ENCODE peak calls at places on chromosomes 12 and 14, in four cellular contexts. J is psoas muscle, V is thyroid gland, C is GM20000. P is an unnamed sample.

GRCh38 chr12:122096591-122097149 is 18.1 kb downstream of the MLXIP start:
- DNase-seq in J (peak), V (peak), C (no peak), P (no peak)

GRCh38 chr12:116372815-116373214 is 95.3 kb upstream of the MED13L start:
- DNase-seq in J (no peak), V (no peak), C (no peak), P (no peak)

GRCh38 chr14:93160353-93160801 is 24.3 kb downstream of the MOAP1 start:
- DNase-seq in J (no peak), V (no peak), C (no peak), P (no peak)

GRCh38 chr14:54864526-54864925 is 38.1 kb downstream of the GCH1 start:
- DNase-seq in J (no peak), V (no peak), C (no peak), P (no peak)

GRCh38 chr12:55720894-55721444 is 776 bp downstream of the RDH5 start:
- DNase-seq in J (peak), V (peak), C (no peak), P (no peak)

GRCh38 chr12:116381744-116382455 is 104.4 kb upstream of the MED13L start:
- DNase-seq in J (no peak), V (no peak), C (no peak), P (no peak)

GRCh38 chr14:36716614-36717184 is 55.0 kb downstream of the PAX9 start:
- DNase-seq in J (no peak), V (no peak), C (no peak), P (no peak)

GRCh38 chr14:99412122-99413061 is 68.3 kb downstream of the SETD3 start:
- DNase-seq in J (no peak), V (no peak), C (no peak), P (no peak)

GRCh38 chr14:72603639-72604038 is 290.3 kb downstream of the DPF3 start:
- DNase-seq in J (no peak), V (no peak), C (no peak), P (no peak)

GRCh38 chr12:124920353-124920935 is 6.0 kb upstream of the UBC start:
- DNase-seq in J (no peak), V (no peak), C (no peak), P (no peak)

GRCh38 chr12:117134059-117134458 is 34.8 kb upstream of the TESC start:
- DNase-seq in J (no peak), V (no peak), C (no peak), P (no peak)

GRCh38 chr14:47300801-47301200 is 374.6 kb downstream of the MDGA2 start:
- DNase-seq in J (no peak), V (no peak), C (no peak), P (no peak)

GRCh38 chr14:22657861-22658260 is 13.7 kb upstream of the OR6J1 start:
- DNase-seq in J (no peak), V (no peak), C (peak), P (no peak)

GRCh38 chr14:76754586-76754985 is 6.7 kb upstream of the VASH1 start:
- DNase-seq in J (no peak), V (no peak), C (no peak), P (no peak)

GRCh38 chr12:108328420-108328819 is 10.7 kb downstream of the CMKLR1 start:
- DNase-seq in J (no peak), V (no peak), C (no peak), P (no peak)

GRCh38 chr12:92036771-92037453 is 108.7 kb downstream of the BTG1 start:
- DNase-seq in J (no peak), V (no peak), C (no peak), P (no peak)

GRCh38 chr14:104557766-104558165 is 21.8 kb upstream of the C14orf180 start:
- DNase-seq in J (no peak), V (no peak), C (no peak), P (no peak)

GRCh38 chr14:64800000-64800399 is 79.7 kb downstream of the SPTB start:
- DNase-seq in J (no peak), V (peak), C (no peak), P (no peak)
- TF ChIP-seq CTCF in J (peak), V (peak), C (peak), P (peak)

DNA sequence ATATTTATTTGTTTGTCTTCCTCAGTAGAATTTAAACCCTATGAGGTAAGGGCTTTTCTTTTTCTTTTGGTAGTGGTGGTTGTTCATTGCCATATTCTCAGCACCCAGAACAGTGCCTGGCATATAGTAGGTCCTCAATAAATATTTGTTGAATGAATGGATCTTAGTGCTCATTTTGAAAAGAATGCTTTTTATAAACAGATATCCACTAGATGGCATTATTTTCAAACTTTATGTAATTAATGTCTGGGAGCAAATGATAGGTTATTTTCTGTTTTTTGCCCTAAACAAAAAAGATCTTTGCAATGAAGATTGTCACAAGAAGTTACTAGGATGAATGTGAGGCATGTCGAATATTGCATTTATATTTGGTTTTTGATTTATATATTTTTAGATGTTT is 64.1 kb downstream of the RAD51B start:
- DNase-seq in J (no peak), V (no peak), C (no peak), P (no peak)
- TF ChIP-seq CTCF in J (peak), V (peak), C (no peak), P (peak)

GRCh38 chr14:64238049-64238448 is 56.1 kb downstream of the ESR2 start:
- DNase-seq in J (no peak), V (no peak), C (no peak), P (no peak)
- TF ChIP-seq CTCF in J (no peak), V (no peak), C (no peak), P (no peak)

DNA sequence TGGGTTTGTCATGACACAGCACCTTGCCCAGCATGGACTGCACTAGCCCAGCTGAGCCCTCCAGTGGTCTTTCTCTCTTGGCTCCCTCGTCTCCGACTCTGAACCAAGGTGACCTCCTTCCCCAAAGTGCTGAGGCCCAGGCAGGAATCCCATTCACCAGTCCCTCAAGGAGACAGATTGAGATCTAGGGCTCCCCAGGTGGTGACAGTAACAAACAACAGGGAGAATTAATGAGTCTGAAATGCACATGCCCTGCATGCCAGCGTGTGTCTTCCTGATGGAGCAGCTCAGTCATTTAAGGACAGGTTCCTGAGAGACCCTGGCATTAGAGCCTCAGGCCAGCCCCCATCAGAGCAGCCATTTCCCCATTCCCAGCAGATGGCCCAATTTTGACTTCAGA is 51.4 kb upstream of the OAS1 start:
- DNase-seq in J (no peak), V (no peak), C (peak), P (no peak)
- TF ChIP-seq CTCF in J (no peak), V (no peak), C (no peak), P (peak)

GRCh38 chr12:119225454-119225853 is 46.7 kb downstream of the HSPB8 start:
- DNase-seq in J (no peak), V (no peak), C (no peak), P (no peak)
- TF ChIP-seq CTCF in J (no peak), V (no peak), C (no peak), P (no peak)

DNA sequence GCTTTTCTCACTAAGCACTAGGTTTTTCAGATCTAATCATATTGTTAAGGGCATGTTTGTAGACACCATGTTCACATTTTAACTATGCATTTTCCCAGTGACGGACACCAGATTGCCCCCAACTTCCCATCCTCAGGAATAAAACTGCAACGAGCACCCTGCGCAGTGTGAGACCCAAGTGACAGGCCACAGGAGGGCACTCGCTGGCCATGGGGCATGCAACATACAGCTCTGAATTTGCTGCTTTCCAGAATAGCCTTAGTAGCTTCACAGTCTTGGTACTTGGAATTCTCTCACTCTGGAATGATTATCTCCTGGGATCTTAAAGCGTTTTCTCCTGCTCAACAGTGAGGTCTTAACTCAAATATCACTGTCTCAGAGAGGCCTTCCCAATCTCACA is 983 bp upstream of the DDX47 start:
- DNase-seq in J (no peak), V (no peak), C (no peak), P (no peak)
- TF ChIP-seq CTCF in J (no peak), V (no peak), C (no peak), P (no peak)

DNA sequence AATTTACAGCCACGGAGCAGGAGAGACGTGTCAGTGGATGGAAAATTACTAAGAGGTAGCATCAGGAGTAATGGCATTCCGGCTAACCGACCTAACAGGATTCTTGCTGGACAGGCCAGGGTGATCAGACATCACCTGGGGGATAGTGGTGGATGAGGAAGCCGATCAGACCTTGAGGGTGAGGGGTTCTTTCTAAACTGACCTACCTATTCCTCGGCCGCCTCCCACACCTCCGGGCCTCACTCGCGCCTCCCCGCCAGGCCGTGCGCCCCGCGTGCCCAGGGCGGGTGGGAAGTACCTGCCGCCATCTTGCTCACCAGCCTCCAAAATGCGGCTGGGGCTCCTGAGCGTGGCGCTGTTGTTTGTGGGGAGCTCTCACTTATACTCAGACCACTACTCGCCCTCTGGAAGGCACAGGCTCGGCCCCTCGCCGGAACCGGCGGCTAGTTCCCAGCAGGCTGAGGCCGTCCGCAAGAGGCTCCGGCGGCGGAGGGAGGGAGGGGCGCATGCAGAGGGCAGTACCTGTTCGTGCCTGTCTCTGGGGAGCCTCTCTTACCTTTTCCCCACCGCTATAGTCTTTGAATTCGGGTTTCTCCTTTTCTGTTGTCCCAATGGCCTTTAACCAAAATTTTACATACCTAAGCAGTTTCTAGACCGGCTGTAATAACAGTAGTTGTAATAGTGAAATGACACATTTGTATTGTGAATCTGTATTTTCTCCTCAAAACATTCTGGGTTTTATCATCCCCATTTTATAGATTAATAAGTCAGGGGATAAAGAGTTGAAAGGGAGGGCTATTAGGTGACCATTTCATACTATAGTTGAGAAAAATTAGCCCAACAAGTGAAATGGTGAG is at the start of gene TMPRSS12:
- DNase-seq in J (peak), V (peak), C (no peak), P (no peak)
- TF ChIP-seq CTCF in J (no peak), V (no peak), C (no peak), P (no peak)

DNA sequence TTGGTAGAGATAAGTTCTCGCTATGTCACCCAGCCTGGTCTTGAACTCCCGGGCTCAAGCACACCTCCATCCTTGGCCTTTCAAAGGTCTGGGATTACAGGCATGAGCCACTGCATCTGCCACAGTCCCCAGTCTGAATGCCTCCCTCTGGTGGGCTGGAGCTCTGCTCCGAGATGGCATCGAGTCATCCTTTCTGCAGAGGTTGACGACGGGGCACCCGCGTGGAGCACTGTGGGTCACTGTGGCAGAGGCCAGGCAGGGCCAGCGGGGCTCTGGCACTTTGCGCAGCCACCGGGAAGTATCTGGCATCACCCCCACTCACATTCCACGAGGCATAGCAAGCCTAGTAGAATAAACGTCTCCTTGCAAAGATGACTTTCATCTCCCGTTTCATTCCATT is 163.3 kb upstream of the DIO3 start:
- DNase-seq in J (no peak), V (no peak), C (no peak), P (no peak)
- TF ChIP-seq CTCF in J (no peak), V (no peak), C (no peak), P (no peak)

DNA sequence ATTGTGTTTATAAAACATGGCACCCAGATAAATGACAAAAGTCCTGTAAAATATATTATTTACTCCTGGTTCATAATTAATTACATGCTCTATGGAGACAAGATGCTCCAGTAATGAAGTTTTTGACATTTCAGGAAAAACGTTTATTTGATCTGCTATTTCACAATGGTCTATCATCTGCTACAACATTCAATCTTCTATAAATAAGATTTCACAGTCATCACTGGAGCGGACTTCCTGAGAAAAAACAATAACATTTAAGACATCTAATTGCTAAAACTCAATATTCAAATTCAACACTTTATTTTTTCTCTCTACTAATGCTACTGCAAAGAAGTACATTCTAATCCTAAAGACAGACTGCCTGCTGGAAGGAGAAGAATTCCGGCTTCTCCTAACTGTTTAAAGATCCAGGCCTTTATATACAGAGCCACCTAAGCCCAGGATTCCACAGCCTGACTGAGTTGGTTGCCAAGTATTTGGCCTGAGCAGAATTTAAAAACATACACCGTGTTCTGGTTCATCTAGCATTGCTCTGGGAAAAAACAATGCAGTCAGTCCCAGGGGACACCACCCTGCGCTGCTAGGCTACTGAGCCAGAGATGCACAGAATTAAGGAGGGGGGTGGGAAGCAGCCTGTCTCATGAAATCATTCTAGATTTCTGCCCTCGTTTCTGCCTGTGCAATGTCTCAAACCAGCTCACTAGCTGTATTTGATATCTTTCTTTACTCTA is 58.0 kb downstream of the TMTC1 start:
- DNase-seq in J (peak), V (peak), C (no peak), P (no peak)
- TF ChIP-seq CTCF in J (no peak), V (no peak), C (no peak), P (no peak)

P was measured in GM13977.